ENCODE peak calls at places on chromosomes 3 and 15, in four cellular contexts. U is GM23248, R is IMR-90, B is mesenchymal stem cell. K is an unnamed sample. For H3K27me3, the result is how much of the 10 kb centered on the place peaks cover.

GRCh38 chr15:85760531-85761371 is 34.0 kb downstream of the KLHL25 start:
- DNase-seq in U (no peak), R (no peak), B (no peak), K (no peak)

GRCh38 chr3:42658091-42658770 is 4.7 kb downstream of the ZBTB47 start:
- DNase-seq in U (no peak), R (no peak), B (no peak), K (no peak)

GRCh38 chr15:52503788-52504496 is 24.7 kb downstream of the MYO5A start:
- DNase-seq in U (peak), R (peak), B (no peak), K (peak)

GRCh38 chr15:85625431-85625830 is 169.3 kb downstream of the KLHL25 start:
- DNase-seq in U (no peak), R (no peak), B (no peak), K (no peak)

GRCh38 chr15:45457641-45458539 is 64.7 kb downstream of the SLC30A4 start:
- DNase-seq in U (peak), R (peak), B (peak), K (peak)

GRCh38 chr3:71253169-71253568 is 330.4 kb downstream of the FOXP1 start:
- DNase-seq in U (no peak), R (no peak), B (no peak), K (no peak)

GRCh38 chr3:98890181-98890882 is 11.2 kb downstream of the DCBLD2 start:
- DNase-seq in U (no peak), R (peak), B (no peak), K (no peak)

GRCh38 chr15:98442379-98442833 is 205.9 kb upstream of the IGF1R start:
- DNase-seq in U (peak), R (peak), B (peak), K (peak)

GRCh38 chr3:41095702-41096101 is 103.6 kb upstream of the CTNNB1 start:
- DNase-seq in U (no peak), R (no peak), B (no peak), K (no peak)

GRCh38 chr3:24829632-24830229 is 335.1 kb upstream of the THRB start:
- DNase-seq in U (peak), R (no peak), B (peak), K (no peak)

GRCh38 chr15:68542771-68543544 is 35.8 kb upstream of the CORO2B start:
- DNase-seq in U (peak), R (peak), B (peak), K (peak)

GRCh38 chr3:114941626-114942309 is 205.3 kb downstream of the ZBTB20 start:
- DNase-seq in U (no peak), R (no peak), B (no peak), K (no peak)

GRCh38 chr3:139797724-139798343 is 120.1 kb upstream of the NMNAT3 start:
- DNase-seq in U (peak), R (peak), B (peak), K (peak)

GRCh38 chr3:111333642-111334041 is 208.4 kb upstream of the CD96 start:
- DNase-seq in U (peak), R (peak), B (no peak), K (peak)

GRCh38 chr3:160796089-160796812 is 40.2 kb downstream of the PPM1L start:
- DNase-seq in U (no peak), R (no peak), B (no peak), K (no peak)

GRCh38 chr3:9497821-9498565 is 55.6 kb downstream of the LHFPL4 start:
- DNase-seq in U (peak), R (peak), B (peak), K (peak)

GRCh38 chr15:59174846-59175831 is 31.5 kb upstream of the LDHAL6B start:
- DNase-seq in U (peak), R (peak), B (peak), K (peak)

GRCh38 chr3:117868766-117869165 is 1159.2 kb downstream of the TUSC7 start:
- DNase-seq in U (peak), R (peak), B (no peak), K (no peak)

GRCh38 chr3:105414841-105415240 is 48.1 kb downstream of the ALCAM start:
- DNase-seq in U (no peak), R (peak), B (peak), K (no peak)

DNA sequence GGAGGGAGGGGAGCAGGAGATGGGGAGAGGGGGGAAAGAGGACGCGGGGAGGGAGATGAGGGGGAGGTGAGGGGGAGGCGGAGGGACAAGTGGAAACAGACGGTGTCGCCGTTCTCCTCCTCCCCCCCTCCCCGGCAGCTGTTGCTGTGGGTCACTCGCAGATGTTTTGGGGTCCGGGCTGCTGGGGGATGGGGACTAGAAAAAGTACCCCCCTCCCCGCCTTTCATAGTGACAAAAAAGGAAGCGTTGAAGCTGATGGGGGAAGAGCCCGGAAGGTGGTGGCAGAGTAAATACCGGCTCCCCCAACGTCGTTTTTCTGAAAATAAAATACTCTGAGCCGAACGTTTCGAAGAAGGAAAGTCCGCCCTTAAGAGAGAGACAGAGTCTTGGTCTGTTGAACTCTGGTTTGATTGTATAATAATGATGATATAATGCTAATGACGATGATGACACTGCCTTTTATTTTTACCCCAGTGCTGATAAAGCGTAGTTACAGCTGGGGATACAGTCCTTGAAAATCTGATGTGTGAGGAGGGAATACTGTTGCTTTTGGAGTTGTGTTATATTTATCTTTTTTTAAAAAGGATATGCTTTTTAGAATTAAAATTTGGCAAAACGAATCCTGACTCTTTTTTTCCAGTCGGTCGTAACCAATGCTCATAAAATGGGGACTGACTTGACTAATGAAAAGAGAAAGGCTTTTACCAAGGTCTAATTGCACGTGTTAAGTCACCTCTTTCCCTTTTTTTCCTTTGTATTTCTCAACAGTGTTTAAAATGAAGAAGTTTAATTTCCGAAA is 997 bp downstream of the STXBP5L start:
- DNase-seq in U (peak), R (no peak), B (peak), K (no peak)
- H2AFZ ChIP-seq in U (no peak), R (no peak), B (no peak), K (peak)

GRCh38 chr3:195065864-195066185 is 205.1 kb downstream of the XXYLT1 start:
- DNase-seq in U (no peak), R (no peak), B (no peak), K (no peak)
- H3K27me3 ChIP-seq in U (under half), R (under half), B (under half), K (under half)

DNA sequence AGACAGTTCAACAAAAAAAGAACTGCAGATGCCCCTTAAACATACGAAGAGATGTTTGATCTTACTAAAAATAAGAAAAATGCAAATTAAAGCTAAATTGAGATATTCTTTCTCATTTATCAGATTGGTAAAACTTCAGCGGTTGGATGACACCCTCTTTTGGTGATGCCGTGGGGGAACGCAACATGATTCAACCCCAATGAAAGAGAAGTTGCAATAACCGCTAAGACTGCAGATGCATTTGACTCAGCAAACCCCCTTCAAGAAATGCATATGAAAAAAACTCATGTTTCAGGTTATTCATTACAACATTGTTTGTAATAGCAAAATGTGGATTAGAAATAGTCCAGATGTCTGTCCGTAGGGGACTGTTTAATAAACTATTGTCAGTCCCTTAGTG is 3.6 kb downstream of the KLHL6 start:
- DNase-seq in U (no peak), R (no peak), B (no peak), K (no peak)
- H2AFZ ChIP-seq in U (no peak), R (no peak), B (no peak), K (no peak)

DNA sequence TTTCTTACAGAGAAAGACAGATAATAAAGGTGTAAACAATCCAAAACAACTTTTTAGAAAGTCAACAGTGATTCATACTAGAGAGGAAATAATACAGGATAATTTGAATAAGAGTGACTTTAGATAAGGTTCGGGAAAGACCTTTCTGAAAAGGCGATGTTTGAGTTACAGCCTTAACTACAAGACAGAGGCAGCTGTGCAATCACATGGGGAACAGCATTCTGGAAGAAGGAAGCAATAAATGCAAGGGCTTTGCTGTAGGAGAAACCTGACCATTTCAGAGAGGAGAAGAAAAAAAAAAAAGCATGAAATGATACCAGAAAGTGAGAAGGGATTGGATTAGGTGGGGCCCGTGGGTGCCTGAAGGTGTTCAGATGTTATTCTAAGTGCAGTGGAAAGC is 200.6 kb upstream of the ATP11B start:
- DNase-seq in U (no peak), R (no peak), B (no peak), K (no peak)
- H3K27me3 ChIP-seq in U (under half), R (under half), B (under half), K (under half)

DNA sequence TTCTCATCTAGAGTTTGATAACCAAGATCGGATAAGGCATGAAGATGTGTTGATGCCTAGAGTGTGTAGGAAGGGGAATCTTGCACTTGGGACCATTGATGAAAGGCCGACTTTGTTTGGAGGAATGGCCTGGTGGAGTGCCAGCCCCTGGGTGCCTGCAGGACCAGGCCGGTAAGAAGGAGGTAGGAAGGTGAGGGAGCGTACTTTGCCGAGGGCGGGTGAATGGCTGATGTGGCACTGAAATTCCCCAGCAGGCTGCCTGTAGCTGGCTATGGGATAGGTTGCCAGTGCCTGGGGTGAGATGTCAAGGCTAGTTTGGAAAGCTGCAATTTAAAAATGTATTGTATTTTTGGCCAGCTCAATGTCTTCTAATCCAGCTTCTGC is 244.5 kb upstream of the ZPLD1 start:
- DNase-seq in U (no peak), R (no peak), B (no peak), K (peak)
- H2AFZ ChIP-seq in U (no peak), R (peak), B (no peak), K (peak)

GRCh38 chr3:135637033-135637432 is 328.5 kb upstream of the PPP2R3A start:
- DNase-seq in U (no peak), R (no peak), B (no peak), K (no peak)

GRCh38 chr3:135633078-135633477 is 332.4 kb upstream of the PPP2R3A start:
- DNase-seq in U (no peak), R (no peak), B (no peak), K (no peak)

GRCh38 chr3:135641771-135642170 is 323.8 kb upstream of the PPP2R3A start:
- DNase-seq in U (no peak), R (no peak), B (no peak), K (no peak)

GRCh38 chr3:135636596-135636995 is 328.9 kb upstream of the PPP2R3A start:
- DNase-seq in U (no peak), R (no peak), B (no peak), K (no peak)
- H3K27me3 ChIP-seq in U (under half), R (under half), B (under half), K (under half)

GRCh38 chr3:113269661-113270060 is 58.3 kb downstream of the BOC start:
- DNase-seq in U (no peak), R (no peak), B (no peak), K (no peak)

GRCh38 chr3:113270096-113270495 is 58.7 kb downstream of the BOC start:
- DNase-seq in U (no peak), R (peak), B (no peak), K (no peak)

GRCh38 chr3:113271594-113272368 is 60.4 kb downstream of the BOC start:
- DNase-seq in U (no peak), R (no peak), B (no peak), K (no peak)

GRCh38 chr3:113271189-113271588 is 59.8 kb downstream of the BOC start:
- DNase-seq in U (no peak), R (no peak), B (no peak), K (no peak)

GRCh38 chr3:113270786-113271185 is 59.4 kb downstream of the BOC start:
- DNase-seq in U (no peak), R (no peak), B (no peak), K (no peak)
- H2AFZ ChIP-seq in U (no peak), R (no peak), B (no peak), K (no peak)

K was measured in mammary epithelial cell.